ENCODE peak calls at places on chromosome 1, in seven cellular contexts. One of them, this sample, is unnamed.

GRCh38 chr1:156912861-156913808 is 7.3 kb upstream of the LRRC71 start:
- DNase-seq in NCI-H460: no peak
- DNase-seq in Caco-2: no peak
- DNase-seq in CD8-positive, alpha-beta memory T cell: no peak
- DNase-seq in cerebellar cortex: no peak
- DNase-seq in transverse colon: no peak
- DNase-seq in mesothelial cell of epicardium: no peak
- DNase-seq in this sample: no peak

GRCh38 chr1:64553285-64553684 is 83.4 kb downstream of the CACHD1 start:
- DNase-seq in NCI-H460: no peak
- DNase-seq in Caco-2: no peak
- DNase-seq in CD8-positive, alpha-beta memory T cell: no peak
- DNase-seq in cerebellar cortex: no peak
- DNase-seq in transverse colon: no peak
- DNase-seq in mesothelial cell of epicardium: no peak
- DNase-seq in this sample: no peak

GRCh38 chr1:150613061-150613920 is 16.1 kb downstream of the ENSA start:
- DNase-seq in NCI-H460: peak
- DNase-seq in Caco-2: no peak
- DNase-seq in CD8-positive, alpha-beta memory T cell: peak
- DNase-seq in cerebellar cortex: no peak
- DNase-seq in transverse colon: peak
- DNase-seq in mesothelial cell of epicardium: no peak
- DNase-seq in this sample: no peak

GRCh38 chr1:155177192-155177917 is 3.7 kb downstream of the TRIM46 start:
- DNase-seq in NCI-H460: no peak
- DNase-seq in Caco-2: no peak
- DNase-seq in CD8-positive, alpha-beta memory T cell: no peak
- DNase-seq in cerebellar cortex: no peak
- DNase-seq in transverse colon: no peak
- DNase-seq in mesothelial cell of epicardium: no peak
- DNase-seq in this sample: no peak

GRCh38 chr1:206430031-206430983 is 40.0 kb upstream of the IKBKE start:
- DNase-seq in NCI-H460: no peak
- DNase-seq in Caco-2: no peak
- DNase-seq in CD8-positive, alpha-beta memory T cell: no peak
- DNase-seq in cerebellar cortex: no peak
- DNase-seq in transverse colon: no peak
- DNase-seq in mesothelial cell of epicardium: no peak
- DNase-seq in this sample: no peak

GRCh38 chr1:54845772-54846171 is 41.2 kb downstream of the DHCR24 start:
- DNase-seq in NCI-H460: no peak
- DNase-seq in Caco-2: no peak
- DNase-seq in CD8-positive, alpha-beta memory T cell: no peak
- DNase-seq in cerebellar cortex: no peak
- DNase-seq in transverse colon: no peak
- DNase-seq in mesothelial cell of epicardium: no peak
- DNase-seq in this sample: no peak

GRCh38 chr1:94790246-94790645 is 29.9 kb upstream of the SLC44A3 start:
- DNase-seq in NCI-H460: no peak
- DNase-seq in Caco-2: no peak
- DNase-seq in CD8-positive, alpha-beta memory T cell: no peak
- DNase-seq in cerebellar cortex: no peak
- DNase-seq in transverse colon: no peak
- DNase-seq in mesothelial cell of epicardium: no peak
- DNase-seq in this sample: no peak

GRCh38 chr1:231885209-231885854 is 258.7 kb downstream of the DISC1 start:
- DNase-seq in NCI-H460: no peak
- DNase-seq in Caco-2: no peak
- DNase-seq in CD8-positive, alpha-beta memory T cell: no peak
- DNase-seq in cerebellar cortex: no peak
- DNase-seq in transverse colon: no peak
- DNase-seq in mesothelial cell of epicardium: no peak
- DNase-seq in this sample: no peak

GRCh38 chr1:240492832-240493440 is 119.0 kb downstream of the GREM2 start:
- DNase-seq in NCI-H460: peak
- DNase-seq in Caco-2: no peak
- DNase-seq in CD8-positive, alpha-beta memory T cell: peak
- DNase-seq in cerebellar cortex: peak
- DNase-seq in transverse colon: peak
- DNase-seq in mesothelial cell of epicardium: peak
- DNase-seq in this sample: peak

GRCh38 chr1:202249846-202250245 is 56.2 kb downstream of the LGR6 start:
- DNase-seq in NCI-H460: no peak
- DNase-seq in Caco-2: peak
- DNase-seq in CD8-positive, alpha-beta memory T cell: no peak
- DNase-seq in cerebellar cortex: no peak
- DNase-seq in transverse colon: no peak
- DNase-seq in mesothelial cell of epicardium: no peak
- DNase-seq in this sample: no peak

GRCh38 chr1:110556471-110556807 is 37.5 kb upstream of the KCNA10 start:
- DNase-seq in NCI-H460: no peak
- DNase-seq in Caco-2: no peak
- DNase-seq in CD8-positive, alpha-beta memory T cell: no peak
- DNase-seq in cerebellar cortex: no peak
- DNase-seq in transverse colon: no peak
- DNase-seq in mesothelial cell of epicardium: no peak
- DNase-seq in this sample: no peak

GRCh38 chr1:221605569-221605968 is 136.3 kb downstream of the DUSP10 start:
- DNase-seq in NCI-H460: no peak
- DNase-seq in Caco-2: no peak
- DNase-seq in CD8-positive, alpha-beta memory T cell: no peak
- DNase-seq in cerebellar cortex: no peak
- DNase-seq in transverse colon: no peak
- DNase-seq in mesothelial cell of epicardium: no peak
- DNase-seq in this sample: no peak

GRCh38 chr1:239558992-239559391 is 172.6 kb downstream of the CHRM3 start:
- DNase-seq in NCI-H460: no peak
- DNase-seq in Caco-2: no peak
- DNase-seq in CD8-positive, alpha-beta memory T cell: no peak
- DNase-seq in cerebellar cortex: no peak
- DNase-seq in transverse colon: no peak
- DNase-seq in mesothelial cell of epicardium: no peak
- DNase-seq in this sample: no peak

This sample was measured in iPS DF 19.7.